ENCODE peak calls at places on chromosomes 5 and 9, in five cellular contexts. One of them, this sample, is unnamed.

GRCh38 chr5:145340099-145340498 is 495.0 kb downstream of the PRELID2 start:
- DNase-seq in astrocyte of the spinal cord: no peak
- DNase-seq in fibroblast of lung: no peak
- DNase-seq in HepG2: no peak
- DNase-seq in retinal pigment epithelial cell: no peak
- DNase-seq in this sample: no peak

GRCh38 chr5:77910789-77911188 is 134.7 kb upstream of the TBCA start:
- DNase-seq in retinal pigment epithelial cell: no peak
- DNase-seq in HepG2: no peak
- DNase-seq in astrocyte of the spinal cord: no peak
- DNase-seq in fibroblast of lung: no peak
- DNase-seq in this sample: no peak

GRCh38 chr5:81761270-81761669 is 10.4 kb upstream of the SSBP2 start:
- DNase-seq in HepG2: no peak
- DNase-seq in retinal pigment epithelial cell: no peak
- DNase-seq in astrocyte of the spinal cord: no peak
- DNase-seq in fibroblast of lung: no peak
- DNase-seq in this sample: no peak

GRCh38 chr5:167307042-167307441 is 984.4 kb upstream of the WWC1 start:
- DNase-seq in astrocyte of the spinal cord: no peak
- DNase-seq in HepG2: no peak
- DNase-seq in retinal pigment epithelial cell: no peak
- DNase-seq in fibroblast of lung: no peak
- DNase-seq in this sample: no peak

GRCh38 chr9:123453904-123454321 is 97.9 kb downstream of the CRB2 start:
- DNase-seq in astrocyte of the spinal cord: no peak
- DNase-seq in retinal pigment epithelial cell: no peak
- DNase-seq in fibroblast of lung: no peak
- DNase-seq in HepG2: peak
- DNase-seq in this sample: no peak

GRCh38 chr5:39502704-39503103 is 77.9 kb upstream of the DAB2 start:
- DNase-seq in retinal pigment epithelial cell: no peak
- DNase-seq in astrocyte of the spinal cord: no peak
- DNase-seq in fibroblast of lung: no peak
- DNase-seq in HepG2: no peak
- DNase-seq in this sample: no peak

GRCh38 chr5:160166069-160166972 is 47.1 kb upstream of the PWWP2A start:
- DNase-seq in HepG2: no peak
- DNase-seq in astrocyte of the spinal cord: no peak
- DNase-seq in retinal pigment epithelial cell: no peak
- DNase-seq in fibroblast of lung: no peak
- DNase-seq in this sample: no peak

GRCh38 chr9:129170229-129170628 is 7.8 kb downstream of the IER5L start:
- DNase-seq in retinal pigment epithelial cell: no peak
- DNase-seq in HepG2: no peak
- DNase-seq in astrocyte of the spinal cord: no peak
- DNase-seq in fibroblast of lung: no peak
- DNase-seq in this sample: peak

GRCh38 chr9:73892371-73892770 is 604.8 kb upstream of the RORB start:
- DNase-seq in astrocyte of the spinal cord: no peak
- DNase-seq in fibroblast of lung: no peak
- DNase-seq in retinal pigment epithelial cell: no peak
- DNase-seq in HepG2: no peak
- DNase-seq in this sample: no peak

GRCh38 chr5:76403963-76404693 is 1.0 kb downstream of the IQGAP2 start:
- DNase-seq in HepG2: peak
- DNase-seq in retinal pigment epithelial cell: no peak
- DNase-seq in fibroblast of lung: no peak
- DNase-seq in astrocyte of the spinal cord: no peak
- DNase-seq in this sample: no peak

GRCh38 chr9:12774861-12775367 is at the start of gene LURAP1L:
- DNase-seq in fibroblast of lung: peak
- DNase-seq in astrocyte of the spinal cord: peak
- DNase-seq in HepG2: peak
- DNase-seq in retinal pigment epithelial cell: peak
- DNase-seq in this sample: peak

GRCh38 chr5:175795959-175796358 is 75.4 kb upstream of the CPLX2 start:
- DNase-seq in astrocyte of the spinal cord: no peak
- DNase-seq in HepG2: no peak
- DNase-seq in fibroblast of lung: no peak
- DNase-seq in retinal pigment epithelial cell: no peak
- DNase-seq in this sample: no peak

GRCh38 chr5:161700065-161700464 is 14.5 kb downstream of the GABRA6 start:
- DNase-seq in astrocyte of the spinal cord: no peak
- DNase-seq in retinal pigment epithelial cell: no peak
- DNase-seq in fibroblast of lung: no peak
- DNase-seq in HepG2: no peak
- DNase-seq in this sample: no peak

GRCh38 chr9:16449331-16449730 is 421.1 kb downstream of the BNC2 start:
- DNase-seq in retinal pigment epithelial cell: no peak
- DNase-seq in HepG2: no peak
- DNase-seq in fibroblast of lung: no peak
- DNase-seq in astrocyte of the spinal cord: no peak
- DNase-seq in this sample: no peak

GRCh38 chr9:137499416-137499815 is 40.3 kb upstream of the NSMF start:
- DNase-seq in HepG2: no peak
- DNase-seq in fibroblast of lung: no peak
- DNase-seq in astrocyte of the spinal cord: no peak
- DNase-seq in retinal pigment epithelial cell: no peak
- DNase-seq in this sample: no peak

GRCh38 chr9:79975471-79976316 is 403.9 kb downstream of the TLE4 start:
- DNase-seq in retinal pigment epithelial cell: peak
- DNase-seq in fibroblast of lung: no peak
- DNase-seq in HepG2: no peak
- DNase-seq in astrocyte of the spinal cord: no peak
- DNase-seq in this sample: no peak

GRCh38 chr9:128927731-128928411 is 7.1 kb downstream of the PHYHD1 start:
- DNase-seq in fibroblast of lung: peak
- DNase-seq in HepG2: no peak
- DNase-seq in retinal pigment epithelial cell: no peak
- DNase-seq in astrocyte of the spinal cord: peak
- DNase-seq in this sample: peak

GRCh38 chr9:137959641-137960411 is 82.2 kb downstream of the CACNA1B start:
- DNase-seq in astrocyte of the spinal cord: no peak
- DNase-seq in fibroblast of lung: no peak
- DNase-seq in HepG2: no peak
- DNase-seq in retinal pigment epithelial cell: no peak
- DNase-seq in this sample: no peak

GRCh38 chr9:89864257-89864656 is 259.4 kb downstream of the GADD45G start:
- DNase-seq in HepG2: no peak
- DNase-seq in astrocyte of the spinal cord: no peak
- DNase-seq in retinal pigment epithelial cell: no peak
- DNase-seq in fibroblast of lung: no peak
- DNase-seq in this sample: no peak

GRCh38 chr5:84524491-84524890 is 139.8 kb upstream of the EDIL3 start:
- DNase-seq in HepG2: no peak
- DNase-seq in fibroblast of lung: peak
- DNase-seq in retinal pigment epithelial cell: peak
- DNase-seq in astrocyte of the spinal cord: peak
- DNase-seq in this sample: peak

GRCh38 chr5:149935431-149935901 is 9.1 kb downstream of the PDE6A start:
- DNase-seq in fibroblast of lung: no peak
- DNase-seq in HepG2: peak
- DNase-seq in astrocyte of the spinal cord: no peak
- DNase-seq in retinal pigment epithelial cell: no peak
- DNase-seq in this sample: no peak

GRCh38 chr5:149931992-149932436 is 12.6 kb downstream of the PDE6A start:
- DNase-seq in fibroblast of lung: no peak
- DNase-seq in astrocyte of the spinal cord: no peak
- DNase-seq in retinal pigment epithelial cell: no peak
- DNase-seq in HepG2: no peak
- DNase-seq in this sample: no peak

GRCh38 chr5:149930754-149931574 is 13.6 kb downstream of the PDE6A start:
- DNase-seq in retinal pigment epithelial cell: no peak
- DNase-seq in fibroblast of lung: no peak
- DNase-seq in astrocyte of the spinal cord: no peak
- DNase-seq in HepG2: no peak
- DNase-seq in this sample: no peak

GRCh38 chr5:149930060-149930753 is 14.4 kb downstream of the PDE6A start:
- DNase-seq in HepG2: no peak
- DNase-seq in fibroblast of lung: peak
- DNase-seq in astrocyte of the spinal cord: no peak
- DNase-seq in retinal pigment epithelial cell: no peak
- DNase-seq in this sample: peak

GRCh38 chr5:149932445-149933350 is 11.9 kb downstream of the PDE6A start:
- DNase-seq in retinal pigment epithelial cell: no peak
- DNase-seq in astrocyte of the spinal cord: no peak
- DNase-seq in fibroblast of lung: no peak
- DNase-seq in HepG2: peak
- DNase-seq in this sample: no peak
- TF ChIP-seq CTCF in retinal pigment epithelial cell: peak
- TF ChIP-seq CTCF in astrocyte of the spinal cord: peak
- TF ChIP-seq CTCF in fibroblast of lung: peak
- TF ChIP-seq CTCF in HepG2: peak
- TF ChIP-seq CTCF in this sample: peak

GRCh38 chr5:119335261-119335677 is 20.6 kb upstream of the TNFAIP8 start:
- DNase-seq in retinal pigment epithelial cell: no peak
- DNase-seq in astrocyte of the spinal cord: no peak
- DNase-seq in HepG2: no peak
- DNase-seq in fibroblast of lung: no peak
- DNase-seq in this sample: no peak
- TF ChIP-seq CTCF in retinal pigment epithelial cell: no peak
- TF ChIP-seq CTCF in astrocyte of the spinal cord: no peak
- TF ChIP-seq CTCF in HepG2: no peak
- TF ChIP-seq CTCF in fibroblast of lung: no peak
- TF ChIP-seq CTCF in this sample: no peak

DNA sequence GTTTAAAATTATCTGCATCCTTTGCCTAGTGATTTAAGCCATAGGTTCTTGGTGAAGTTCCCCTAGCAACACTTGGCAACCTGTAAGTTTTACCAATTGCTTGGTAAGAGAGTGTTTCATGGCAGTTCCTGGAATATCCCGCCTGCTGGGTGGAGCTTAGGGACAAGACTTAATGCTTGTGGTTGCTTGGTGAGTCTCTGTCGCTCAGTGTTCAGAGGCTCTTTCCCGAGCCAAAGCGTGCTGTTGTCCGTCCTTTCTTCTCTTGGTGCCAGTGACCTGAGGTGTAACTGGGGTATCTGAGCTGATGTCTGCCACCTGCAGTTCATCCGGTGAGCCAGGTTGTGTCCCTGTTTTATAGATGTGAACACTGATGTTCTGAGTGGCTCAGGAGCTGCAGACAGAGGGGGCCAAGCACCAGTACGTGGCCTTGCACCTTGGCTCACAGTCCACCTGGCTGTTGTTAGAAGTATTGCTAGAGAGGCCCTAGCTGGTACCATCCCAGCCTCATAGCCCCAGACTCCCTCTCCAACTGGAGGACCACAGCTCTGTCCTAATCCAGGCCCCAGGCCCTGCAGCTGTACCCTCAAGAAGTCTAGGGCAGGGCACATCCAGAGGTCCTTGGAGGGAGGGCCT is 16.1 kb downstream of the PHF2 start:
- DNase-seq in astrocyte of the spinal cord: peak
- DNase-seq in fibroblast of lung: no peak
- DNase-seq in HepG2: peak
- DNase-seq in retinal pigment epithelial cell: no peak
- DNase-seq in this sample: no peak
- TF ChIP-seq CTCF in astrocyte of the spinal cord: peak
- TF ChIP-seq CTCF in fibroblast of lung: no peak
- TF ChIP-seq CTCF in HepG2: peak
- TF ChIP-seq CTCF in retinal pigment epithelial cell: peak
- TF ChIP-seq CTCF in this sample: peak

DNA sequence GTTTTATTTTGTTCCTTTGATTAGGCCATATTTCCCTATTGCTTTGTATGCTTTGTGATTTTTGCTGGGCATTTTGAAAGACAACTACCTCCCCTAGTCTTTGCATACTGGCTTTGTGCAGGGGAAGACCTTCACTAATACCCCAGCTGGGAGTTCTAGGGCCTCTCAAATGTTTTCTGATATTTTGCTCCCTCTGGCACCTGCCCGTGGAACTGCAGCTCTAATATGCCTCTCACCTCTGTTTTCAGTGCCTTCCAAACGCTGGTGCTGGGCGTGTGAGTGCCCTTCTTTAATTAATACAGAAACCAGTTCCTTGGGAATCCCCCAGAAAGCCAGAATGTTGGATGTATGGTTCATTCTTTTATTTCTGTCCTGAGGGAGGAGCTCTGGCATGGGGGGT is 204.5 kb downstream of the COMMD10 start:
- DNase-seq in retinal pigment epithelial cell: no peak
- DNase-seq in astrocyte of the spinal cord: no peak
- DNase-seq in fibroblast of lung: no peak
- DNase-seq in HepG2: peak
- DNase-seq in this sample: no peak
- TF ChIP-seq CTCF in retinal pigment epithelial cell: no peak
- TF ChIP-seq CTCF in astrocyte of the spinal cord: peak
- TF ChIP-seq CTCF in fibroblast of lung: no peak
- TF ChIP-seq CTCF in HepG2: peak
- TF ChIP-seq CTCF in this sample: peak

DNA sequence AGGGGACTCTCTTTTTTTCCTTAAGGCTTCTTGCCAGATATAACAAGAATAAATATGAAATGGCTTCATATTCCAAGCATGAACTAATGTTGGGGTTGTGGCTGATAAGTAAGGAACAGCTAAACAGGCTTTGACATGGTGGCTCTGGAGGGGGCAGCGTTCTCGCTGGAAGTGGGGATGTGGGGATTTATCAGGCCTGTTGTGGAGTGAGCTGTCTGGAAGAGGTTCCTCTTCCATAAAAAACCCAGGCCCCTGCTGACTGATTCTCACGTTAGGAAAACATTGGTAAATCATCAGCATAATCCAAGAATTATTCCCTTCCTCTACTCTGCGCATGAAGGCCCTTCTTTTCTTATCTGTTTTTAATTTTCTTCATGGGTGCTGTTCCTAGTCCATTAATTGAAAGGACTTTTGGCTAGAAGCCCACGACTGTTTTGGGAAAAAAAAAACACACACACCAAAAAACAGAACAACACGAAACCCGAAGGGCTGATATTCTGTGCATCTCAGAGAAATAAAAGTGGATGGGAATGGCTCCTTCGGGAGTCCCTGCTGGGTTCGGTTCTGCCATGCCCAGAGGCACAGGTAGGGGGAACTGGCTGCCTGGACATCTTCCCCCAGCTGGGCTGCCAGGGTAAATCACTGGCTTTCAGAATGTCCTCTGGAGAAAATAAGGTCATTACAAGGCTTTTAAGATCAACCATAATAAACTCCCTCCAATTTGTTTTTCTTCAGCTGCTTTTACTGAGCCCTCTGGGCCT is 297.0 kb downstream of the SLIT3 start:
- DNase-seq in fibroblast of lung: no peak
- DNase-seq in astrocyte of the spinal cord: no peak
- DNase-seq in retinal pigment epithelial cell: no peak
- DNase-seq in HepG2: no peak
- DNase-seq in this sample: no peak
- TF ChIP-seq CTCF in fibroblast of lung: no peak
- TF ChIP-seq CTCF in astrocyte of the spinal cord: peak
- TF ChIP-seq CTCF in retinal pigment epithelial cell: peak
- TF ChIP-seq CTCF in HepG2: no peak
- TF ChIP-seq CTCF in this sample: peak

This sample was measured in fibroblast of mammary gland.